ENCODE peak calls at places on chromosomes 3 and 15, in four cellular contexts. A, F, Q and U are unnamed samples.

GRCh38 chr3:153290278-153291015 is 128.4 kb downstream of the RAP2B start:
- DNase-seq in A (no peak), F (no peak), Q (no peak), U (peak; percentile 18)

GRCh38 chr3:24415819-24416218 is 78.8 kb downstream of the THRB start:
- DNase-seq in A (no peak), F (no peak), Q (no peak), U (no peak)

GRCh38 chr3:152120606-152121291 is 148.0 kb upstream of the MBNL1 start:
- DNase-seq in A (no peak), F (no peak), Q (no peak), U (no peak)

GRCh38 chr3:120419797-120420196 is 31.0 kb downstream of the FSTL1 start:
- DNase-seq in A (no peak), F (no peak), Q (no peak), U (no peak)

GRCh38 chr3:48631516-48632448 is 3.5 kb downstream of the SLC26A6 start:
- DNase-seq in A (no peak), F (no peak), Q (no peak), U (no peak)

GRCh38 chr15:61697796-61698195 is 362.5 kb downstream of the VPS13C start:
- DNase-seq in A (no peak), F (no peak), Q (no peak), U (no peak)

GRCh38 chr15:74127954-74128784 is 2.2 kb upstream of the ISLR2 start:
- DNase-seq in A (peak; percentile 56), F (no peak), Q (no peak), U (no peak)

GRCh38 chr3:152505926-152506325 is 237.2 kb downstream of the MBNL1 start:
- DNase-seq in A (no peak), F (no peak), Q (no peak), U (no peak)